ENCODE peak calls at places on chromosomes 1 and 21, in ten cellular contexts. V is thoracic aorta, I is skeletal muscle cell, Q is astrocyte of the spinal cord, U is SJSA1, T is NCI-H1105 treated with DMSO at 0.1 percent for 48 hours, L is hypothalamus, A is ACHN, M is T47D, D is nephron progenitor cell. P is an unnamed sample.
A peak's percentile ranks its signal among the peaks of the same experiment; 100 is the strongest.

GRCh38 chr1:230901711-230902110 is 33.4 kb upstream of the C1orf198 start:
- DNase-seq in V (no peak), I (no peak), Q (no peak), U (no peak), T (no peak), L (no peak), A (no peak), M (no peak), D (no peak), P (no peak)

GRCh38 chr1:161921990-161922389 is 101.7 kb downstream of the OLFML2B start:
- DNase-seq in V (no peak), I (peak; percentile 39), Q (peak; percentile 58), U (peak; percentile 53), T (no peak), L (no peak), A (no peak), M (no peak), D (no peak), P (no peak)

GRCh38 chr1:12320516-12320915 is 90.7 kb downstream of the VPS13D start:
- DNase-seq in V (no peak), I (no peak), Q (no peak), U (no peak), T (no peak), L (no peak), A (no peak), M (no peak), D (no peak), P (no peak)

GRCh38 chr1:217139513-217139912 is 416.3 kb upstream of the ESRRG start:
- DNase-seq in V (no peak), I (no peak), Q (no peak), U (no peak), T (no peak), L (no peak), A (no peak), M (no peak), D (peak; percentile 60), P (no peak)

GRCh38 chr1:226871636-226872327 is 1.4 kb downstream of the PSEN2 start:
- DNase-seq in V (no peak), I (no peak), Q (no peak), U (no peak), T (no peak), L (no peak), A (no peak), M (no peak), D (no peak), P (no peak)

GRCh38 chr1:229694053-229694693 is 68.1 kb downstream of the URB2 start:
- DNase-seq in V (peak; percentile 7), I (peak; percentile 92), Q (peak; percentile 86), U (no peak), T (peak; percentile 49), L (peak; percentile 47), A (peak; percentile 28), M (no peak), D (peak; percentile 35), P (peak; percentile 15)

GRCh38 chr1:99682291-99682751 is 36.4 kb downstream of the PALMD start:
- DNase-seq in V (no peak), I (peak; percentile 75), Q (peak; percentile 64), U (peak; percentile 94), T (no peak), L (no peak), A (no peak), M (no peak), D (no peak), P (no peak)

GRCh38 chr1:51518033-51518729 is 885 bp downstream of the EPS15 start:
- DNase-seq in V (no peak), I (no peak), Q (no peak), U (peak; percentile 58), T (peak; percentile 75), L (no peak), A (peak; percentile 52), M (peak; percentile 77), D (peak; percentile 37), P (peak; percentile 90)

GRCh38 chr1:221887091-221887746 is 145.3 kb upstream of the DUSP10 start:
- DNase-seq in V (peak; percentile 24), I (peak; percentile 93), Q (peak; percentile 72), U (peak; percentile 72), T (no peak), L (peak; percentile 26), A (peak; percentile 87), M (peak; percentile 65), D (no peak), P (no peak)

GRCh38 chr21:44816761-44817505 is 929 bp downstream of the SUMO3 start:
- DNase-seq in V (no peak), I (no peak), Q (no peak), U (no peak), T (no peak), L (no peak), A (no peak), M (no peak), D (no peak), P (no peak)

GRCh38 chr1:31371560-31371959 is 1.3 kb downstream of the FABP3 start:
- DNase-seq in V (no peak), I (no peak), Q (no peak), U (no peak), T (no peak), L (no peak), A (peak; percentile 62), M (no peak), D (no peak), P (no peak)

GRCh38 chr1:164596149-164596548 is 37.2 kb downstream of the PBX1 start:
- DNase-seq in V (no peak), I (no peak), Q (no peak), U (no peak), T (no peak), L (no peak), A (no peak), M (no peak), D (no peak), P (no peak)

GRCh38 chr1:171251741-171252300 is 3.5 kb downstream of the FMO1 start:
- DNase-seq in V (no peak), I (no peak), Q (peak; percentile 42), U (no peak), T (peak; percentile 55), L (no peak), A (peak; percentile 37), M (no peak), D (peak; percentile 67), P (no peak)

GRCh38 chr1:2951856-2952255 is 69.4 kb upstream of the ACTRT2 start:
- DNase-seq in V (no peak), I (no peak), Q (no peak), U (no peak), T (no peak), L (no peak), A (no peak), M (no peak), D (no peak), P (no peak)

GRCh38 chr1:231933711-231934626 is 307.4 kb downstream of the DISC1 start:
- DNase-seq in V (no peak), I (peak; percentile 66), Q (no peak), U (no peak), T (no peak), L (no peak), A (no peak), M (no peak), D (no peak), P (no peak)

GRCh38 chr1:28235746-28236655 is at the start of gene ATP5IF1:
- DNase-seq in V (peak; percentile 95), I (peak; percentile 91), Q (peak; percentile 98), U (peak; percentile 93), T (peak; percentile 99), L (peak; percentile 97), A (peak; percentile 97), M (peak; percentile 97), D (peak; percentile 92), P (peak; percentile 86)

GRCh38 chr1:214549604-214550338 is 1.6 kb downstream of the PTPN14 start:
- DNase-seq in V (no peak), I (no peak), Q (peak; percentile 58), U (peak; percentile 45), T (no peak), L (no peak), A (peak; percentile 64), M (peak; percentile 60), D (no peak), P (no peak)

GRCh38 chr21:45920824-45921600 is 60.6 kb upstream of the COL6A1 start:
- DNase-seq in V (no peak), I (no peak), Q (no peak), U (no peak), T (no peak), L (no peak), A (no peak), M (no peak), D (no peak), P (no peak)

GRCh38 chr1:86913399-86913895 is 479 bp downstream of the SELENOF start:
- DNase-seq in V (no peak), I (no peak), Q (peak; percentile 63), U (no peak), T (peak; percentile 58), L (no peak), A (peak; percentile 58), M (peak; percentile 29), D (peak; percentile 21), P (peak; percentile 24)

GRCh38 chr21:34669149-34669879 is 520 bp downstream of the CLIC6 start:
- DNase-seq in V (no peak), I (no peak), Q (no peak), U (no peak), T (no peak), L (no peak), A (no peak), M (peak; percentile 46), D (peak; percentile 47), P (no peak)

GRCh38 chr1:226549937-226550670 is 1.5 kb downstream of the STUM start:
- DNase-seq in V (no peak), I (no peak), Q (no peak), U (no peak), T (peak; percentile 53), L (peak; percentile 36), A (peak; percentile 7), M (no peak), D (peak; percentile 38), P (no peak)

GRCh38 chr1:87560961-87561360 is 232.3 kb downstream of the LMO4 start:
- DNase-seq in V (no peak), I (no peak), Q (no peak), U (no peak), T (no peak), L (no peak), A (no peak), M (no peak), D (no peak), P (no peak)

GRCh38 chr1:115331531-115332331 is 6.3 kb downstream of the NGF start:
- DNase-seq in V (no peak), I (no peak), Q (peak; percentile 61), U (peak; percentile 52), T (no peak), L (no peak), A (no peak), M (no peak), D (no peak), P (no peak)

GRCh38 chr1:201488817-201489581 is 17.9 kb downstream of the CSRP1 start:
- DNase-seq in V (no peak), I (peak; percentile 93), Q (peak; percentile 95), U (peak; percentile 92), T (no peak), L (no peak), A (peak; percentile 96), M (no peak), D (no peak), P (no peak)

GRCh38 chr1:153465728-153466625 is 5.5 kb upstream of the S100A7 start:
- DNase-seq in V (no peak), I (no peak), Q (peak; percentile 29), U (peak; percentile 16), T (no peak), L (peak; percentile 2), A (peak; percentile 49), M (peak; percentile 61), D (peak; percentile 77), P (no peak)

GRCh38 chr1:39394059-39394458 is 97.4 kb upstream of the BMP8A start:
- DNase-seq in V (no peak), I (no peak), Q (no peak), U (no peak), T (no peak), L (no peak), A (no peak), M (no peak), D (no peak), P (no peak)

GRCh38 chr1:201059871-201060555 is 36.5 kb upstream of the KIF21B start:
- DNase-seq in V (no peak), I (no peak), Q (no peak), U (no peak), T (peak; percentile 54), L (no peak), A (no peak), M (peak; percentile 51), D (no peak), P (no peak)

P was measured in NCI-H748 treated with DMSO at 0.1 percent for 48 hours.